ENCODE peak calls at places on chromosome 11, in eight cellular contexts. G is memory B cell, U is lung microvascular endothelial cell, S is T-cell, J is naive B cell, H is EL, F is A549, Q is COR-L47. E is an unnamed sample.

GRCh38 chr11:94831529-94831928 is 63.4 kb downstream of the AMOTL1 start:
- DNase-seq in G (no peak), F (no peak), H (no peak), J (no peak), U (no peak), Q (no peak), S (no peak), E (no peak)

GRCh38 chr11:62416596-62416995 is 2.2 kb upstream of the SCGB1A1 start:
- DNase-seq in J (no peak), H (no peak), Q (no peak), S (no peak), U (no peak), G (no peak), F (no peak), E (no peak)

GRCh38 chr11:34274712-34275398 is 83.0 kb downstream of the ABTB2 start:
- DNase-seq in G (no peak), F (peak; percentile 96), Q (no peak), S (no peak), J (no peak), U (peak; percentile 44), H (peak; percentile 98), E (no peak)

GRCh38 chr11:2728663-2729332 is 29.0 kb upstream of the KCNQ1OT1 start:
- DNase-seq in S (no peak), Q (no peak), F (no peak), J (no peak), G (no peak), H (no peak), U (no peak), E (no peak)

GRCh38 chr11:279966-280761 is 2.0 kb downstream of the NLRP6 start:
- DNase-seq in S (no peak), G (no peak), H (peak; percentile 23), J (peak; percentile 57), F (no peak), Q (no peak), U (peak; percentile 29), E (no peak)

GRCh38 chr11:105153392-105153791 is 13.8 kb upstream of the CARD18 start:
- DNase-seq in S (no peak), J (no peak), Q (no peak), G (no peak), H (no peak), F (no peak), U (no peak), E (no peak)

GRCh38 chr11:116980136-116980793 is 118.0 kb downstream of the SIK3 start:
- DNase-seq in J (peak; percentile 84), U (no peak), Q (no peak), G (peak; percentile 63), S (no peak), H (no peak), F (no peak), E (peak; percentile 65)

GRCh38 chr11:19849107-19849789 is 136.6 kb downstream of the NAV2 start:
- DNase-seq in S (no peak), G (no peak), F (no peak), J (no peak), H (no peak), Q (no peak), U (no peak), E (no peak)

E was measured in OCI-LY7.